ENCODE peak calls at places on chromosomes 7 and 10, in eight cellular contexts. One of them, this sample, is unnamed.

GRCh38 chr10:59060852-59061251 is 115.6 kb upstream of the PHYHIPL start:
- DNase-seq in K562: no peak
- DNase-seq in tibial nerve: no peak
- DNase-seq in stomach: no peak
- DNase-seq in A549: no peak
- DNase-seq in sigmoid colon: no peak
- DNase-seq in transverse colon: no peak
- DNase-seq in esophagus muscularis mucosa: no peak
- DNase-seq in this sample: no peak

GRCh38 chr10:6516277-6516676 is 63.8 kb downstream of the PRKCQ start:
- DNase-seq in A549: no peak
- DNase-seq in stomach: no peak
- DNase-seq in tibial nerve: no peak
- DNase-seq in K562: no peak
- DNase-seq in transverse colon: no peak
- DNase-seq in esophagus muscularis mucosa: peak; percentile 79
- DNase-seq in sigmoid colon: no peak
- DNase-seq in this sample: no peak

GRCh38 chr10:3099291-3100092 is 32.1 kb downstream of the PFKP start:
- DNase-seq in stomach: no peak
- DNase-seq in esophagus muscularis mucosa: no peak
- DNase-seq in A549: no peak
- DNase-seq in tibial nerve: no peak
- DNase-seq in transverse colon: no peak
- DNase-seq in K562: no peak
- DNase-seq in sigmoid colon: no peak
- DNase-seq in this sample: no peak

GRCh38 chr10:6279540-6280267 is 77.0 kb downstream of the PFKFB3 start:
- DNase-seq in A549: peak; percentile 84
- DNase-seq in sigmoid colon: no peak
- DNase-seq in esophagus muscularis mucosa: no peak
- DNase-seq in stomach: peak; percentile 57
- DNase-seq in transverse colon: no peak
- DNase-seq in tibial nerve: no peak
- DNase-seq in K562: no peak
- DNase-seq in this sample: no peak

GRCh38 chr10:49397036-49397999 is 1.4 kb upstream of the DRGX start:
- DNase-seq in sigmoid colon: no peak
- DNase-seq in K562: no peak
- DNase-seq in stomach: no peak
- DNase-seq in tibial nerve: no peak
- DNase-seq in transverse colon: no peak
- DNase-seq in A549: no peak
- DNase-seq in esophagus muscularis mucosa: no peak
- DNase-seq in this sample: no peak

GRCh38 chr10:50552771-50553535 is 70.8 kb downstream of the SGMS1 start:
- DNase-seq in tibial nerve: no peak
- DNase-seq in sigmoid colon: no peak
- DNase-seq in transverse colon: peak; percentile 34
- DNase-seq in esophagus muscularis mucosa: no peak
- DNase-seq in stomach: peak; percentile 29
- DNase-seq in A549: no peak
- DNase-seq in K562: no peak
- DNase-seq in this sample: no peak

GRCh38 chr10:103939498-103939897 is 21.5 kb upstream of the STN1 start:
- DNase-seq in esophagus muscularis mucosa: no peak
- DNase-seq in tibial nerve: no peak
- DNase-seq in stomach: no peak
- DNase-seq in K562: no peak
- DNase-seq in sigmoid colon: no peak
- DNase-seq in transverse colon: no peak
- DNase-seq in A549: no peak
- DNase-seq in this sample: no peak

GRCh38 chr10:103910442-103911000 is 7.5 kb downstream of the STN1 start:
- DNase-seq in stomach: no peak
- DNase-seq in tibial nerve: no peak
- DNase-seq in sigmoid colon: no peak
- DNase-seq in transverse colon: no peak
- DNase-seq in K562: no peak
- DNase-seq in A549: no peak
- DNase-seq in esophagus muscularis mucosa: no peak
- DNase-seq in this sample: no peak

GRCh38 chr10:100340948-100341847 is 5.8 kb upstream of the SCD start:
- DNase-seq in stomach: no peak
- DNase-seq in A549: no peak
- DNase-seq in K562: no peak
- DNase-seq in tibial nerve: no peak
- DNase-seq in esophagus muscularis mucosa: no peak
- DNase-seq in transverse colon: no peak
- DNase-seq in sigmoid colon: peak; percentile 73
- DNase-seq in this sample: no peak

GRCh38 chr7:46534593-46535271 is 613.7 kb upstream of the IGFBP3 start:
- DNase-seq in A549: no peak
- DNase-seq in sigmoid colon: no peak
- DNase-seq in transverse colon: peak; percentile 33
- DNase-seq in tibial nerve: no peak
- DNase-seq in stomach: no peak
- DNase-seq in esophagus muscularis mucosa: peak; percentile 70
- DNase-seq in K562: no peak
- DNase-seq in this sample: no peak

GRCh38 chr10:18282094-18282493 is 141.9 kb downstream of the CACNB2 start:
- DNase-seq in sigmoid colon: no peak
- DNase-seq in stomach: no peak
- DNase-seq in K562: no peak
- DNase-seq in A549: no peak
- DNase-seq in tibial nerve: no peak
- DNase-seq in transverse colon: no peak
- DNase-seq in esophagus muscularis mucosa: no peak
- DNase-seq in this sample: no peak

GRCh38 chr10:9003122-9003521 is 948.6 kb downstream of the GATA3 start:
- DNase-seq in K562: no peak
- DNase-seq in tibial nerve: no peak
- DNase-seq in stomach: no peak
- DNase-seq in esophagus muscularis mucosa: no peak
- DNase-seq in transverse colon: no peak
- DNase-seq in sigmoid colon: no peak
- DNase-seq in A549: no peak
- DNase-seq in this sample: no peak

GRCh38 chr7:50714851-50715250 is 67.8 kb downstream of the GRB10 start:
- DNase-seq in esophagus muscularis mucosa: no peak
- DNase-seq in stomach: peak; percentile 44
- DNase-seq in tibial nerve: no peak
- DNase-seq in transverse colon: no peak
- DNase-seq in A549: no peak
- DNase-seq in sigmoid colon: no peak
- DNase-seq in K562: no peak
- DNase-seq in this sample: no peak

GRCh38 chr10:120741415-120741814 is 109.7 kb upstream of the WDR11 start:
- DNase-seq in A549: no peak
- DNase-seq in sigmoid colon: no peak
- DNase-seq in tibial nerve: no peak
- DNase-seq in stomach: no peak
- DNase-seq in transverse colon: no peak
- DNase-seq in esophagus muscularis mucosa: no peak
- DNase-seq in K562: no peak
- DNase-seq in this sample: no peak

DNA sequence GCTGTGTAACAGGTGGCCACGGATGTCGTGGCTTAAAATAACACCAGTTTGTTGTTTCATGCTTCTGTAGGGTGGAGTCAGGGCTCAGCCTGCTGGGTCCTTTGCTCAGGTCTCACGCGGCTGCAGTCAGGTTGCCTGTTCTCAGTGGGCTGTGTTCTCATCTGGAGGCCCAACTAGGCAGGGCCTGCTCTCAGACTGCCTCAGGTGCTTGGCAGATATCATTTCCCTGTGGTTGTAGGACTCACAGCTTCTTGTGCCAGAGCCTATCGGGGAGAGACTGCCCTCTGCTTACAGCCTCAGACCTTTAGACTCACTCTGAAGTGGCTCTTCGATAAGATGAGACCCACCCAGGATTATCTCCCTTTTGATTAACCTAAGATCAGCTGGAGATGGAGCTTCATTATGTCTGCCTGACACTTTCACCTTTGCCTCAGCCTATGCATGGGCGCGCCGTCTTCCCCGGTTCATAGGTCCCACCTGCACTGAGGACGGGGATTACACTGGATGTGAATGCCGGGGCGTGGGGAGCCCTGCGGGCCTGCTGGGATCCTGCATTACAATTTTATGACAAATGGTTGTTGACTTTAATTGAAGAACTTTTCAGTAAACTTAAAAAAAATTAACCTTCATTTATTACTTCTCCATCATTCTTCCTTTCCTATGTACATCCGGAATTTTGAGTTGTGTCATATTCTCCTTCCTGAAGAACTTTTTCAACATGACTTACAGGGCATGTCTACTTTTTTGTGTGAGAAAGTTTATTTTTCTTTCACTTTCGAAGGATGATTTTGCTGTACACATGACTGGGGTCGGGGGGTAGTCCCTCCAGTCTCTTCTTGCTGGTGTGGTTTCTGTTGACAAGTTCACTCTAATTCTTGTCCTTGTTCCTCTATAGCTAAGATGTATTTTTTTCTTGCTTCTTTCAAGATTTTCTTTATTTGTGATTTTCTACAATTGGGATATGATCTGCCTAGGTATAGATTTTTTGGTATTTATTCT is 55.5 kb downstream of the INPP5A start:
- DNase-seq in esophagus muscularis mucosa: no peak
- DNase-seq in transverse colon: peak; percentile 61
- DNase-seq in stomach: no peak
- DNase-seq in A549: no peak
- DNase-seq in sigmoid colon: peak; percentile 56
- DNase-seq in tibial nerve: no peak
- DNase-seq in K562: no peak
- DNase-seq in this sample: no peak
- TF ChIP-seq EP300 in esophagus muscularis mucosa: no peak
- TF ChIP-seq EP300 in transverse colon: no peak
- TF ChIP-seq EP300 in stomach: no peak
- TF ChIP-seq EP300 in A549: no peak
- TF ChIP-seq EP300 in sigmoid colon: no peak
- TF ChIP-seq EP300 in tibial nerve: no peak
- TF ChIP-seq EP300 in K562: no peak
- TF ChIP-seq EP300 in this sample: no peak

DNA sequence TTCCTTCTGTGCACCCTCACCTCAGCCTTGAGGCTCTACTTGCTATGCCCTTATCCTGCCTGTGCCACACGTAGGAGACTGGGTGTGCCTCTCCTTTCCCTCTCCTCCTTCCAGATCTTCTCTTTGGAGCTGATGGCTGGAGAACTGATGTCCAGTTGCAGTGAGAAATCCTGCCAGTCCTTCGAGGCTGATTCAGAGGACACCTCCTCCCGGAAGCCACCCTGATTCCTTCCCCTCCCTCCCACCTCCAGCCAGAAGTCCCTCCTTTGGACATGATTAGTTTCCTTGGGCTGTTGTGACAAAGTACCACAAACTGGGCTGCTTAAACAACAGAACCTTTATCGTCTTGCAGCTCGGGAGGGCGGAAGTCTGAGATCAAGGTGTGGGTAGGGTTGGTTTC is 161.5 kb downstream of the LYZL1 start:
- DNase-seq in esophagus muscularis mucosa: no peak
- DNase-seq in stomach: no peak
- DNase-seq in transverse colon: no peak
- DNase-seq in A549: no peak
- DNase-seq in sigmoid colon: no peak
- DNase-seq in K562: no peak
- DNase-seq in tibial nerve: no peak
- DNase-seq in this sample: no peak
- TF ChIP-seq CTCF in esophagus muscularis mucosa: no peak
- TF ChIP-seq CTCF in stomach: no peak
- TF ChIP-seq CTCF in transverse colon: no peak
- TF ChIP-seq CTCF in A549: no peak
- TF ChIP-seq CTCF in sigmoid colon: no peak
- TF ChIP-seq CTCF in K562: no peak
- TF ChIP-seq CTCF in tibial nerve: no peak
- TF ChIP-seq CTCF in this sample: no peak

DNA sequence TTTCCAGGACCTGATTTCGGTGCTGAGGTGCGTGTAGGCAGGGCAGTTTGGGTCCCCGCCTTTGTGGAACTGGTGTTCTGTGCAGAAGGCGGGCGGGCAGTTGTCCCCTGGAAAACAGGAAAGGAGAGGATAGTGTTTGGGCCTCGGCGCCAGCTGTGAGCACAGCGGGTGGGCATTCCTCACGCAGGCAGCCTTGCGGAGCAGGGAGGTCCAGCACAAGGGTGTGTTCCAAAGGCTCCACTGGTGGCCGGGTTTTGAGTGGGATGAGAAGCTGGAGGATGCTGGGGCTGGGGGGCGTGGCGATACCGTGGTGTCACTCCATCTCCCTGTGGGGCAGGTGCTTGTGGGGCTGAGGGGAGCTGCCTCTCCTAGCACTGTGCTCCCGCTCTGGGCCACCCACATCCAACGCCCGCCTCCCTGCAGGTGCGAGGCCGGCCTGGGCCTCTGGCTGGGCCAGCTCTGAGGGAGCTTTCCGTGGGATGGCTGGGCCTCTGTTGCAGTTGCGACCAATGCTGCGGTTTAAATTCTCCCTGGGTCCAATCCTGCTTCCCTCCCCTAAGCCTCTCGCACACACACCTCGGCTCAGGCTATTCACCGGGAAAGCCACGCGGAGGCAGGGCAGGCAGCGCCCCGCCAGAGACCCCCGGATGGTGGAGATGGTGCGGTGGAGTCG is 15.9 kb downstream of the UNCX start:
- DNase-seq in transverse colon: no peak
- DNase-seq in K562: no peak
- DNase-seq in esophagus muscularis mucosa: no peak
- DNase-seq in sigmoid colon: no peak
- DNase-seq in stomach: no peak
- DNase-seq in A549: no peak
- DNase-seq in tibial nerve: no peak
- DNase-seq in this sample: no peak
- H3K27ac ChIP-seq in transverse colon: no peak overlapping the region
- H3K27ac ChIP-seq in K562: no peak overlapping the region
- H3K27ac ChIP-seq in esophagus muscularis mucosa: no peak overlapping the region
- H3K27ac ChIP-seq in sigmoid colon: no peak overlapping the region
- H3K27ac ChIP-seq in stomach: no peak overlapping the region
- H3K27ac ChIP-seq in A549: no peak overlapping the region
- H3K27ac ChIP-seq in tibial nerve: no peak overlapping the region
- H3K27ac ChIP-seq in this sample: no peak overlapping the region

GRCh38 chr7:150372271-150373048 is 3.8 kb downstream of the REPIN1 start:
- DNase-seq in sigmoid colon: peak; percentile 62
- DNase-seq in esophagus muscularis mucosa: no peak
- DNase-seq in stomach: no peak
- DNase-seq in transverse colon: peak; percentile 69
- DNase-seq in K562: no peak
- DNase-seq in A549: no peak
- DNase-seq in tibial nerve: no peak
- DNase-seq in this sample: no peak

GRCh38 chr7:150370612-150371071 is 2.0 kb downstream of the REPIN1 start:
- DNase-seq in tibial nerve: no peak
- DNase-seq in sigmoid colon: no peak
- DNase-seq in stomach: no peak
- DNase-seq in esophagus muscularis mucosa: no peak
- DNase-seq in A549: no peak
- DNase-seq in K562: no peak
- DNase-seq in transverse colon: no peak
- DNase-seq in this sample: no peak

GRCh38 chr7:150373049-150373801 is 4.6 kb downstream of the REPIN1 start:
- DNase-seq in A549: no peak
- DNase-seq in stomach: peak; percentile 52
- DNase-seq in tibial nerve: no peak
- DNase-seq in sigmoid colon: peak; percentile 60
- DNase-seq in K562: no peak
- DNase-seq in esophagus muscularis mucosa: no peak
- DNase-seq in transverse colon: peak; percentile 66
- DNase-seq in this sample: no peak

GRCh38 chr7:150371131-150371995 is 2.7 kb downstream of the REPIN1 start:
- DNase-seq in stomach: no peak
- DNase-seq in esophagus muscularis mucosa: no peak
- DNase-seq in transverse colon: no peak
- DNase-seq in tibial nerve: no peak
- DNase-seq in sigmoid colon: peak; percentile 64
- DNase-seq in A549: no peak
- DNase-seq in K562: no peak
- DNase-seq in this sample: no peak

GRCh38 chr7:150371996-150372270 is 3.3 kb downstream of the REPIN1 start:
- DNase-seq in esophagus muscularis mucosa: no peak
- DNase-seq in K562: no peak
- DNase-seq in A549: no peak
- DNase-seq in transverse colon: no peak
- DNase-seq in stomach: no peak
- DNase-seq in tibial nerve: no peak
- DNase-seq in sigmoid colon: peak; percentile 54
- DNase-seq in this sample: no peak
- TF ChIP-seq EP300 in esophagus muscularis mucosa: no peak
- TF ChIP-seq EP300 in K562: no peak
- TF ChIP-seq EP300 in A549: no peak
- TF ChIP-seq EP300 in transverse colon: no peak
- TF ChIP-seq EP300 in stomach: no peak
- TF ChIP-seq EP300 in tibial nerve: no peak
- TF ChIP-seq EP300 in sigmoid colon: no peak
- TF ChIP-seq EP300 in this sample: no peak

This sample was measured in ovary.